ENCODE peak calls at places on chromosomes 7 and 10, in seven cellular contexts. One of them, this sample, is unnamed.

GRCh38 chr7:17677408-17677807 is 262.9 kb downstream of the SNX13 start:
- DNase-seq in heart right ventricle: no peak
- DNase-seq in fibroblast of the aortic adventitia: peak; percentile 73
- DNase-seq in CD8-positive, alpha-beta T cell: no peak
- DNase-seq in psoas muscle: no peak
- DNase-seq in retinal pigment epithelial cell: no peak
- DNase-seq in HFFc6: peak; percentile 59
- DNase-seq in this sample: no peak

GRCh38 chr10:122981066-122981464 is 864 bp downstream of the PSTK start:
- DNase-seq in CD8-positive, alpha-beta T cell: no peak
- DNase-seq in retinal pigment epithelial cell: no peak
- DNase-seq in psoas muscle: no peak
- DNase-seq in heart right ventricle: no peak
- DNase-seq in fibroblast of the aortic adventitia: peak; percentile 67
- DNase-seq in HFFc6: peak; percentile 60
- DNase-seq in this sample: no peak

GRCh38 chr10:118272090-118272775 is 69.9 kb downstream of the FAM204A start:
- DNase-seq in HFFc6: no peak
- DNase-seq in psoas muscle: no peak
- DNase-seq in retinal pigment epithelial cell: no peak
- DNase-seq in CD8-positive, alpha-beta T cell: no peak
- DNase-seq in heart right ventricle: no peak
- DNase-seq in fibroblast of the aortic adventitia: peak; percentile 12
- DNase-seq in this sample: no peak

GRCh38 chr10:117697402-117697801 is 154.9 kb downstream of the EMX2 start:
- DNase-seq in CD8-positive, alpha-beta T cell: no peak
- DNase-seq in fibroblast of the aortic adventitia: no peak
- DNase-seq in psoas muscle: no peak
- DNase-seq in retinal pigment epithelial cell: no peak
- DNase-seq in heart right ventricle: no peak
- DNase-seq in HFFc6: no peak
- DNase-seq in this sample: no peak

GRCh38 chr7:109751241-109751640 is 1181.6 kb downstream of the DNAJB9 start:
- DNase-seq in psoas muscle: no peak
- DNase-seq in retinal pigment epithelial cell: no peak
- DNase-seq in CD8-positive, alpha-beta T cell: no peak
- DNase-seq in HFFc6: peak; percentile 39
- DNase-seq in fibroblast of the aortic adventitia: no peak
- DNase-seq in heart right ventricle: no peak
- DNase-seq in this sample: no peak

GRCh38 chr7:138980575-138981285 is 459 bp downstream of the KIAA1549 start:
- DNase-seq in retinal pigment epithelial cell: no peak
- DNase-seq in psoas muscle: no peak
- DNase-seq in CD8-positive, alpha-beta T cell: no peak
- DNase-seq in fibroblast of the aortic adventitia: peak; percentile 10
- DNase-seq in HFFc6: no peak
- DNase-seq in heart right ventricle: peak; percentile 17
- DNase-seq in this sample: peak; percentile 69

GRCh38 chr10:59337254-59337653 is 25.1 kb downstream of the FAM13C start:
- DNase-seq in heart right ventricle: no peak
- DNase-seq in CD8-positive, alpha-beta T cell: no peak
- DNase-seq in HFFc6: no peak
- DNase-seq in psoas muscle: no peak
- DNase-seq in retinal pigment epithelial cell: peak; percentile 96
- DNase-seq in fibroblast of the aortic adventitia: peak; percentile 83
- DNase-seq in this sample: no peak

GRCh38 chr10:46080886-46081285 is 34.8 kb upstream of the MSMB start:
- DNase-seq in HFFc6: no peak
- DNase-seq in retinal pigment epithelial cell: no peak
- DNase-seq in psoas muscle: no peak
- DNase-seq in fibroblast of the aortic adventitia: no peak
- DNase-seq in heart right ventricle: no peak
- DNase-seq in CD8-positive, alpha-beta T cell: no peak
- DNase-seq in this sample: no peak

GRCh38 chr10:113476191-113476590 is 76.7 kb upstream of the HABP2 start:
- DNase-seq in retinal pigment epithelial cell: no peak
- DNase-seq in psoas muscle: no peak
- DNase-seq in HFFc6: peak; percentile 11
- DNase-seq in heart right ventricle: no peak
- DNase-seq in CD8-positive, alpha-beta T cell: no peak
- DNase-seq in fibroblast of the aortic adventitia: peak; percentile 22
- DNase-seq in this sample: no peak

GRCh38 chr7:88344956-88345832 is 38.5 kb upstream of the STEAP4 start:
- DNase-seq in fibroblast of the aortic adventitia: peak; percentile 18
- DNase-seq in retinal pigment epithelial cell: peak; percentile 9
- DNase-seq in heart right ventricle: peak; percentile 53
- DNase-seq in HFFc6: no peak
- DNase-seq in CD8-positive, alpha-beta T cell: no peak
- DNase-seq in psoas muscle: peak; percentile 57
- DNase-seq in this sample: no peak
- TF ChIP-seq CTCF in fibroblast of the aortic adventitia: peak; percentile 66
- TF ChIP-seq CTCF in retinal pigment epithelial cell: peak; percentile 80
- TF ChIP-seq CTCF in heart right ventricle: peak; percentile 37
- TF ChIP-seq CTCF in HFFc6: no peak
- TF ChIP-seq CTCF in CD8-positive, alpha-beta T cell: no peak
- TF ChIP-seq CTCF in psoas muscle: peak; percentile 36
- TF ChIP-seq CTCF in this sample: peak; percentile 80

DNA sequence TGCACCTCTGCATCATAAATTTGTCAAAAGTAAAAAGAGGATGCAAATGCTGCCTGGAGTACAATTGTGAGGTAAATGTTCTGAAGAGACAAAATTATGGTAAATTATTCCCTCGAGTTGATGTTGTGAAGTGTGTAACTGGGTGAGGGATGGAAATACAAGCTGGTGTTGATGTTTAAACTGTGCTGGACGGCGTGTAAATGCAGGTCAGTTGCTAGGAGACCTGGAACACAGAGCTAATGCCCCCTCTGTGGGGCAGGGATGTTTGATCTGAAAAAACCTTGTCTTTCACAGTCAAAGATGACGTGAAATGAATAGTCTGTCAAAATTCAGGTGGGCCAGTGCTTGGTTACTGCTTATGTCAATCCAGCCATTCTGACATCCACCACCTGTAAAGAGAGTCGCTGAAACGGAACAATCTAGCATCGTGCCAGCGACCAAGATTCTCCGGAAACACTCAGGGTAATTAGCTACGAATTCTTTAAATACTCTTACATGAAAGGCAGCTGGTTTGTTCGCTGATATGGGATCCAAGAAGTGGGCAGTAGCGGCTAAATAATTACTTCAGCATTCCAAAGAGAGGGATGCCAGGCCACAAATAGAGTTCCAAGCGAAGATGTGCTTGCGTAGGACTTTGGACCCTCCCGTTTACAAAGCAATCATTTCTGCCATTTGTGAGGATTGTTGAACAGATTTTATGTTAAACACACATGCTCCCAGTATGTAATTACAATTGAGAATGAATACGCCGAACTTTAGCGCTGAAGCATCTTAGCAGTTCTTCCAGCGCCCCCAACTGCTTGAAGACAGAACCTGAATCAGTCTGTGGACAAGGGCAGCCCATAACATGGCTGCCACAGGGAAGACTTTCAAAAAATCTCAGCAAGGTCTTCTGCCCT is 7.4 kb upstream of the ASB4 start:
- DNase-seq in fibroblast of the aortic adventitia: peak; percentile 50
- DNase-seq in retinal pigment epithelial cell: no peak
- DNase-seq in psoas muscle: no peak
- DNase-seq in heart right ventricle: no peak
- DNase-seq in CD8-positive, alpha-beta T cell: no peak
- DNase-seq in HFFc6: peak; percentile 7
- DNase-seq in this sample: no peak
- TF ChIP-seq CTCF in fibroblast of the aortic adventitia: peak; percentile 48
- TF ChIP-seq CTCF in retinal pigment epithelial cell: peak; percentile 62
- TF ChIP-seq CTCF in psoas muscle: no peak
- TF ChIP-seq CTCF in heart right ventricle: no peak
- TF ChIP-seq CTCF in CD8-positive, alpha-beta T cell: no peak
- TF ChIP-seq CTCF in HFFc6: peak; percentile 58
- TF ChIP-seq CTCF in this sample: peak; percentile 47

DNA sequence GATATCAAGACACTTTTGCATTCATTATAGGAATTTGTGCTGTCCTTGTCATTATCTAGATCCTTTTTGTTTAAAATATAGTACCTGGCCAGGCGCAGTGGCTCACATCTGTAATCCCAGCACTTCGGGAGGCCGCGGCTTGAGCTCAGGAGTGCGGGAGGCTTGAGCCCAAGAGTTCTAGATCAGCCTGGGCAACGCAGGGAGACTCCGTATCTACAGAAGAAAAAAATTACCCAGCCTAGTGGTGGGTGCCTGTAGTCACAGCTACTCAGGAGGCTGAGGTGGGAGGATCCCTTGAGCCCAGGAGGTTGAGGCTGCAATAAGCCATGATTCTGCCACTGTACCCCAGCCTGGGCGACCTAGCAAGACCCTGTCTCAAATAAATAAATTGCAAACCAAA is 621 bp upstream of the MORN4 start:
- DNase-seq in HFFc6: no peak
- DNase-seq in CD8-positive, alpha-beta T cell: no peak
- DNase-seq in heart right ventricle: no peak
- DNase-seq in retinal pigment epithelial cell: no peak
- DNase-seq in psoas muscle: no peak
- DNase-seq in fibroblast of the aortic adventitia: no peak
- DNase-seq in this sample: no peak
- TF ChIP-seq CTCF in HFFc6: peak; percentile 44
- TF ChIP-seq CTCF in CD8-positive, alpha-beta T cell: no peak
- TF ChIP-seq CTCF in heart right ventricle: no peak
- TF ChIP-seq CTCF in retinal pigment epithelial cell: no peak
- TF ChIP-seq CTCF in psoas muscle: peak; percentile 11
- TF ChIP-seq CTCF in fibroblast of the aortic adventitia: peak; percentile 11
- TF ChIP-seq CTCF in this sample: peak; percentile 70

GRCh38 chr7:134755422-134756022 is 23.9 kb upstream of the CALD1 start:
- DNase-seq in HFFc6: peak; percentile 41
- DNase-seq in fibroblast of the aortic adventitia: peak; percentile 62
- DNase-seq in CD8-positive, alpha-beta T cell: peak; percentile 35
- DNase-seq in retinal pigment epithelial cell: no peak
- DNase-seq in psoas muscle: no peak
- DNase-seq in heart right ventricle: peak; percentile 17
- DNase-seq in this sample: no peak
- TF ChIP-seq CTCF in HFFc6: peak; percentile 92
- TF ChIP-seq CTCF in fibroblast of the aortic adventitia: peak; percentile 83
- TF ChIP-seq CTCF in CD8-positive, alpha-beta T cell: peak; percentile 54
- TF ChIP-seq CTCF in retinal pigment epithelial cell: peak; percentile 90
- TF ChIP-seq CTCF in psoas muscle: peak; percentile 33
- TF ChIP-seq CTCF in heart right ventricle: no peak
- TF ChIP-seq CTCF in this sample: peak; percentile 76

DNA sequence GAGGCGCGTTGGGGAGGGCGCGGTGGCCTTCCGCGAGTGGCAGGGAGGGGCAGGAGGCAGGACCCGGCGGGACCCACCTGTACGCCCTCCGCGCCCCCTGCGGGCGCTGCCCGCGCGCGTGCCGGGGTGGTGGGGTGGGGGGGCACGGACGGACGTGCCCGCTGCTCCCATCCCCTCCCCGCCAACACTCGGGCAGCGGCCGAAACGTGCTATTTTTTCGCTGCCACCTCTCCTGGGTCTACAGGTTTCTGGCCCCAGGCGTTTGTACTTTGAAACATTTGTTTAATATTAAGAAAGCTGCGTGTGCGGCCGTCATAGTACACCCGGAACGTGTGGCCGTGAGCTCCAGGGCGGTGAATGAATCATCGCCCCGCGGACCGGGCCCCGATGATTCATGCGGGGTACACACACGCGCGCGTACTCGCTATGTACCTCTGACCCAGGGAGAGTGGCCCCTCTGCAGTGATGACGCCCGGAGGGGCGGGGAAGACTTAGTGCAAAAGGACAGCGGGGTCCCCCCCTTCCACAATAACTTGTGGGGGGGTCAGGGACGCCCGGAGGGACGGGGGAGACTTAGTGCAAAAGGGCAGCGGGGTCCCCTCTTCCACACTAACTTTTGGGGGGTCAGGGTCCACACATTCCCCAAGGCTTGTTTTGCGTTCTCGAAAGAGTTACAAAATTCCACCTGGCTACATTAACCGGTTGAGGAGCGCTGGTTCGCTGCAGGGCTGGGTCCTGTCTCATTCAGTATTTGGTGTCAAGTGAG is 56.6 kb upstream of the PCGF5 start:
- DNase-seq in fibroblast of the aortic adventitia: peak; percentile 72
- DNase-seq in psoas muscle: peak; percentile 86
- DNase-seq in HFFc6: peak; percentile 84
- DNase-seq in retinal pigment epithelial cell: peak; percentile 24
- DNase-seq in heart right ventricle: peak; percentile 46
- DNase-seq in CD8-positive, alpha-beta T cell: peak; percentile 80
- DNase-seq in this sample: no peak
- TF ChIP-seq CTCF in fibroblast of the aortic adventitia: no peak
- TF ChIP-seq CTCF in psoas muscle: no peak
- TF ChIP-seq CTCF in HFFc6: peak; percentile 47
- TF ChIP-seq CTCF in retinal pigment epithelial cell: no peak
- TF ChIP-seq CTCF in heart right ventricle: no peak
- TF ChIP-seq CTCF in CD8-positive, alpha-beta T cell: no peak
- TF ChIP-seq CTCF in this sample: no peak

This sample was measured in type B pancreatic cell.